ENCODE peak calls at places on chromosome 9, in six cellular contexts. One of them, this sample, is unnamed.

GRCh38 chr9:33820231-33820745 is 3.3 kb downstream of the UBE2R2 start:
- DNase-seq in colonic mucosa: no peak
- DNase-seq in spleen: no peak
- DNase-seq in HFFc6: no peak
- DNase-seq in astrocyte: no peak
- DNase-seq in H9: no peak
- DNase-seq in this sample: no peak

GRCh38 chr9:31519011-31519410 is 865.4 kb upstream of the ACO1 start:
- DNase-seq in colonic mucosa: no peak
- DNase-seq in spleen: peak
- DNase-seq in HFFc6: no peak
- DNase-seq in astrocyte: no peak
- DNase-seq in H9: peak
- DNase-seq in this sample: no peak

GRCh38 chr9:71446081-71446480 is 322.2 kb downstream of the CEMIP2 start:
- DNase-seq in colonic mucosa: no peak
- DNase-seq in spleen: no peak
- DNase-seq in HFFc6: no peak
- DNase-seq in astrocyte: no peak
- DNase-seq in H9: no peak
- DNase-seq in this sample: no peak

GRCh38 chr9:126411225-126411947 is 84.8 kb downstream of the MVB12B start:
- DNase-seq in colonic mucosa: no peak
- DNase-seq in spleen: peak
- DNase-seq in HFFc6: no peak
- DNase-seq in astrocyte: peak
- DNase-seq in H9: no peak
- DNase-seq in this sample: no peak

GRCh38 chr9:10612649-10613398 is at the start of gene PTPRD:
- DNase-seq in colonic mucosa: peak
- DNase-seq in spleen: peak
- DNase-seq in HFFc6: no peak
- DNase-seq in astrocyte: peak
- DNase-seq in H9: peak
- DNase-seq in this sample: peak

GRCh38 chr9:85079374-85079773 is 409.8 kb downstream of the NTRK2 start:
- DNase-seq in colonic mucosa: no peak
- DNase-seq in spleen: no peak
- DNase-seq in HFFc6: no peak
- DNase-seq in astrocyte: no peak
- DNase-seq in H9: peak
- DNase-seq in this sample: no peak

GRCh38 chr9:137320555-137321384 is 18.7 kb upstream of the NRARP start:
- DNase-seq in colonic mucosa: no peak
- DNase-seq in spleen: peak
- DNase-seq in HFFc6: no peak
- DNase-seq in astrocyte: no peak
- DNase-seq in H9: peak
- DNase-seq in this sample: no peak

GRCh38 chr9:89879711-89880110 is 274.9 kb downstream of the GADD45G start:
- DNase-seq in colonic mucosa: peak
- DNase-seq in spleen: peak
- DNase-seq in HFFc6: no peak
- DNase-seq in astrocyte: no peak
- DNase-seq in H9: peak
- DNase-seq in this sample: peak

GRCh38 chr9:1673300-1673699 is 341.8 kb upstream of the SMARCA2 start:
- DNase-seq in colonic mucosa: no peak
- DNase-seq in spleen: no peak
- DNase-seq in HFFc6: no peak
- DNase-seq in astrocyte: no peak
- DNase-seq in H9: no peak
- DNase-seq in this sample: no peak

GRCh38 chr9:115024925-115025535 is 92.9 kb downstream of the TNC start:
- DNase-seq in colonic mucosa: no peak
- DNase-seq in spleen: no peak
- DNase-seq in HFFc6: no peak
- DNase-seq in astrocyte: peak
- DNase-seq in H9: no peak
- DNase-seq in this sample: no peak

GRCh38 chr9:28688172-28688571 is 1114.9 kb upstream of the C9orf72 start:
- DNase-seq in colonic mucosa: no peak
- DNase-seq in spleen: no peak
- DNase-seq in HFFc6: no peak
- DNase-seq in astrocyte: no peak
- DNase-seq in H9: no peak
- DNase-seq in this sample: no peak

GRCh38 chr9:14326264-14326826 is 12.4 kb upstream of the NFIB start:
- DNase-seq in colonic mucosa: no peak
- DNase-seq in spleen: no peak
- DNase-seq in HFFc6: peak
- DNase-seq in astrocyte: peak
- DNase-seq in H9: no peak
- DNase-seq in this sample: no peak

GRCh38 chr9:107367727-107368502 is 84.8 kb downstream of the RAD23B start:
- DNase-seq in colonic mucosa: no peak
- DNase-seq in spleen: no peak
- DNase-seq in HFFc6: no peak
- DNase-seq in astrocyte: no peak
- DNase-seq in H9: no peak
- DNase-seq in this sample: no peak

GRCh38 chr9:129885018-129885669 is 49.9 kb downstream of the USP20 start:
- DNase-seq in colonic mucosa: peak
- DNase-seq in spleen: peak
- DNase-seq in HFFc6: no peak
- DNase-seq in astrocyte: no peak
- DNase-seq in H9: peak
- DNase-seq in this sample: no peak

GRCh38 chr9:127918201-127919107 is 1.6 kb upstream of the ST6GALNAC4 start:
- DNase-seq in colonic mucosa: peak
- DNase-seq in spleen: no peak
- DNase-seq in HFFc6: no peak
- DNase-seq in astrocyte: no peak
- DNase-seq in H9: peak
- DNase-seq in this sample: peak

GRCh38 chr9:89021154-89021803 is 30.0 kb downstream of the S1PR3 start:
- DNase-seq in colonic mucosa: no peak
- DNase-seq in spleen: no peak
- DNase-seq in HFFc6: peak
- DNase-seq in astrocyte: peak
- DNase-seq in H9: no peak
- DNase-seq in this sample: no peak

GRCh38 chr9:35813434-35814105 is 1.3 kb downstream of the HINT2 start:
- DNase-seq in colonic mucosa: no peak
- DNase-seq in spleen: no peak
- DNase-seq in HFFc6: no peak
- DNase-seq in astrocyte: no peak
- DNase-seq in H9: peak
- DNase-seq in this sample: peak

GRCh38 chr9:27196383-27196782 is 87.4 kb downstream of the TEK start:
- DNase-seq in colonic mucosa: no peak
- DNase-seq in spleen: no peak
- DNase-seq in HFFc6: no peak
- DNase-seq in astrocyte: no peak
- DNase-seq in H9: no peak
- DNase-seq in this sample: no peak

GRCh38 chr9:89926691-89927220 is 321.9 kb downstream of the GADD45G start:
- DNase-seq in colonic mucosa: no peak
- DNase-seq in spleen: no peak
- DNase-seq in HFFc6: no peak
- DNase-seq in astrocyte: no peak
- DNase-seq in H9: no peak
- DNase-seq in this sample: no peak

GRCh38 chr9:98639133-98639532 is 69.6 kb downstream of the GABBR2 start:
- DNase-seq in colonic mucosa: no peak
- DNase-seq in spleen: no peak
- DNase-seq in HFFc6: no peak
- DNase-seq in astrocyte: no peak
- DNase-seq in H9: no peak
- DNase-seq in this sample: no peak

GRCh38 chr9:132630811-132631210 is 39.0 kb downstream of the DDX31 start:
- DNase-seq in colonic mucosa: no peak
- DNase-seq in spleen: no peak
- DNase-seq in HFFc6: no peak
- DNase-seq in astrocyte: no peak
- DNase-seq in H9: no peak
- DNase-seq in this sample: no peak

GRCh38 chr9:36861528-36862205 is 172.4 kb downstream of the PAX5 start:
- DNase-seq in colonic mucosa: no peak
- DNase-seq in spleen: no peak
- DNase-seq in HFFc6: no peak
- DNase-seq in astrocyte: no peak
- DNase-seq in H9: no peak
- DNase-seq in this sample: no peak

GRCh38 chr9:36862206-36863145 is 171.6 kb downstream of the PAX5 start:
- DNase-seq in colonic mucosa: peak
- DNase-seq in spleen: peak
- DNase-seq in HFFc6: peak
- DNase-seq in astrocyte: peak
- DNase-seq in H9: peak
- DNase-seq in this sample: peak

GRCh38 chr9:36854751-36855150 is 179.3 kb downstream of the PAX5 start:
- DNase-seq in colonic mucosa: no peak
- DNase-seq in spleen: no peak
- DNase-seq in HFFc6: no peak
- DNase-seq in astrocyte: no peak
- DNase-seq in H9: no peak
- DNase-seq in this sample: no peak

GRCh38 chr9:36855443-36856315 is 178.4 kb downstream of the PAX5 start:
- DNase-seq in colonic mucosa: no peak
- DNase-seq in spleen: no peak
- DNase-seq in HFFc6: no peak
- DNase-seq in astrocyte: no peak
- DNase-seq in H9: peak
- DNase-seq in this sample: no peak

GRCh38 chr9:36858805-36859375 is 175.2 kb downstream of the PAX5 start:
- DNase-seq in colonic mucosa: no peak
- DNase-seq in spleen: no peak
- DNase-seq in HFFc6: no peak
- DNase-seq in astrocyte: no peak
- DNase-seq in H9: no peak
- DNase-seq in this sample: no peak
- TF ChIP-seq CTCF in colonic mucosa: no peak
- TF ChIP-seq CTCF in spleen: no peak
- TF ChIP-seq CTCF in HFFc6: no peak
- TF ChIP-seq CTCF in astrocyte: no peak
- TF ChIP-seq CTCF in H9: no peak
- TF ChIP-seq CTCF in this sample: no peak

DNA sequence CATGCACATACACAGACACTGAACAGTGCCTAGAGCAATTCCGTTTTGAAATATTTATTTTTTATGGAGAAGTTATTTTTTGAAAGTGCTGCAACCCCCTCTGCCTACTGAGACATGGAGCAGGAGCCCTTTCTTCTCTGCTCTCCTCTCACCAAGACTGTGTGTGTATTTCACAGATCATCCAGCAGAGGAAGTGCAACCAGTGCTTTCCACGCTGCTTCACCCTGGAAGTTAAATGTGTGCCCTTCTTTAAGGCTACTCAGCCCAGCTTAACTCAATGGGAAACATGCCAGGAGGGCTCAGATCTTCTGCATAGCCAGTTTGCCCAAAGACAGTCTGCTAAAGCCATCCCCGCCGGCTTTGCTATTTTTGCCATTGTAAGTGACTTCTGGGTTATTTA is 606.3 kb downstream of the TLE1 start:
- DNase-seq in colonic mucosa: no peak
- DNase-seq in spleen: no peak
- DNase-seq in HFFc6: no peak
- DNase-seq in astrocyte: peak
- DNase-seq in H9: peak
- DNase-seq in this sample: no peak
- TF ChIP-seq CTCF in colonic mucosa: no peak
- TF ChIP-seq CTCF in spleen: no peak
- TF ChIP-seq CTCF in HFFc6: no peak
- TF ChIP-seq CTCF in astrocyte: peak
- TF ChIP-seq CTCF in H9: peak
- TF ChIP-seq CTCF in this sample: peak

GRCh38 chr9:113999256-114000062 is 78.6 kb downstream of the AMBP start:
- DNase-seq in colonic mucosa: peak
- DNase-seq in spleen: no peak
- DNase-seq in HFFc6: no peak
- DNase-seq in astrocyte: peak
- DNase-seq in H9: peak
- DNase-seq in this sample: no peak

GRCh38 chr9:113997610-113998009 is 80.5 kb downstream of the AMBP start:
- DNase-seq in colonic mucosa: no peak
- DNase-seq in spleen: no peak
- DNase-seq in HFFc6: no peak
- DNase-seq in astrocyte: no peak
- DNase-seq in H9: peak
- DNase-seq in this sample: no peak

GRCh38 chr9:113998114-113998513 is 80.0 kb downstream of the AMBP start:
- DNase-seq in colonic mucosa: peak
- DNase-seq in spleen: no peak
- DNase-seq in HFFc6: no peak
- DNase-seq in astrocyte: no peak
- DNase-seq in H9: peak
- DNase-seq in this sample: no peak

GRCh38 chr9:114000063-114000454 is 78.0 kb downstream of the AMBP start:
- DNase-seq in colonic mucosa: peak
- DNase-seq in spleen: no peak
- DNase-seq in HFFc6: no peak
- DNase-seq in astrocyte: no peak
- DNase-seq in H9: peak
- DNase-seq in this sample: no peak

GRCh38 chr9:113998529-113999255 is 79.4 kb downstream of the AMBP start:
- DNase-seq in colonic mucosa: peak
- DNase-seq in spleen: no peak
- DNase-seq in HFFc6: no peak
- DNase-seq in astrocyte: no peak
- DNase-seq in H9: peak
- DNase-seq in this sample: no peak
- TF ChIP-seq CTCF in colonic mucosa: no peak
- TF ChIP-seq CTCF in spleen: no peak
- TF ChIP-seq CTCF in HFFc6: peak
- TF ChIP-seq CTCF in astrocyte: no peak
- TF ChIP-seq CTCF in H9: peak
- TF ChIP-seq CTCF in this sample: peak

DNA sequence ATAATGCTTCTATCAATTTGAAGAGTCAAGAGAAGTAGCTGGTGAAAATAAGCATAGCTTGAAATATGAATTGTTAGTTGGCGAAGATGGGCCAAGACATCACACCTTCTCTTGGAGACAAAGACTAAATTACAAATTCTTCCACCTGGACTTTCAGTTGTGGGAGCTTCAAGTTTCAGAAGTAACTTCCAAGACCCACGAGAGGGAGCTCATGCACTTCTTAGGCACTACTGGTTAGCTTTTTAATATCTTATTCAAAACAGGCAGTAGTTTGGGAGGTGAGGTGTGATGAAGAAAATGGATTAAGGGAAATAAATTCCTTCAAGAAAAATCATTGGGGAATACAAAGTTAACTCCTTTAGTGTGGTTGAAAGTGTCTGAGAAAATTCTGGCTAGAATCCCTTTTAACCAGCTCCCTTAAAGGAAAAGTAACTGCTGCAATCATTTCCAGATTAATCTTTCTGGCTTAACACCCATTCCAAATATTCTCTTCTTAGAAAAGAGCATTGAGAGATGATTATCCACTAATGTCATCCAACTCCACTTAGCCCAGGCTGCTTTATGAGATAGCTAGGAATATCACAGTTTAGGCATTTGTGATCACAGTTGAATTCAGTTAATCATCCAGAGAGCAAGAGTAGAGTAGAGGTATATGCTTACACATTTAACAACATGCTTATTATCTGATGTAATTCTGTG is 139.5 kb upstream of the DMRTA1 start:
- DNase-seq in colonic mucosa: peak
- DNase-seq in spleen: no peak
- DNase-seq in HFFc6: peak
- DNase-seq in astrocyte: peak
- DNase-seq in H9: no peak
- DNase-seq in this sample: no peak
- TF ChIP-seq CTCF in colonic mucosa: peak
- TF ChIP-seq CTCF in spleen: peak
- TF ChIP-seq CTCF in HFFc6: peak
- TF ChIP-seq CTCF in astrocyte: peak
- TF ChIP-seq CTCF in H9: peak
- TF ChIP-seq CTCF in this sample: peak

This sample was measured in chondrocyte.